ENCODE peak calls at places on chromosome 9, in five cellular contexts. One of them, this sample, is unnamed.

GRCh38 chr9:4301971-4302427 is 2.1 kb upstream of the GLIS3 start:
- DNase-seq in D341Med: no peak
- DNase-seq in activated T-cell treated with anti-CD3 and anti-CD28 coated beads for 24 hours: no peak
- DNase-seq in fibroblast of lung: peak
- DNase-seq in Caki2: peak
- DNase-seq in this sample: peak

GRCh38 chr9:131696163-131696439 is 43.8 kb downstream of the RAPGEF1 start:
- DNase-seq in D341Med: no peak
- DNase-seq in activated T-cell treated with anti-CD3 and anti-CD28 coated beads for 24 hours: no peak
- DNase-seq in fibroblast of lung: no peak
- DNase-seq in Caki2: no peak
- DNase-seq in this sample: no peak

GRCh38 chr9:130117816-130118632 is 54.2 kb upstream of the NCS1 start:
- DNase-seq in D341Med: no peak
- DNase-seq in activated T-cell treated with anti-CD3 and anti-CD28 coated beads for 24 hours: no peak
- DNase-seq in fibroblast of lung: peak
- DNase-seq in Caki2: peak
- DNase-seq in this sample: peak

GRCh38 chr9:69768101-69768500 is 8.3 kb upstream of the PTAR1 start:
- DNase-seq in D341Med: no peak
- DNase-seq in activated T-cell treated with anti-CD3 and anti-CD28 coated beads for 24 hours: no peak
- DNase-seq in fibroblast of lung: no peak
- DNase-seq in Caki2: no peak
- DNase-seq in this sample: no peak

GRCh38 chr9:127223266-127223665 is 41.3 kb upstream of the GARNL3 start:
- DNase-seq in D341Med: no peak
- DNase-seq in activated T-cell treated with anti-CD3 and anti-CD28 coated beads for 24 hours: no peak
- DNase-seq in fibroblast of lung: no peak
- DNase-seq in Caki2: no peak
- DNase-seq in this sample: no peak

GRCh38 chr9:27385606-27386005 is 88.7 kb upstream of the EQTN start:
- DNase-seq in D341Med: no peak
- DNase-seq in activated T-cell treated with anti-CD3 and anti-CD28 coated beads for 24 hours: no peak
- DNase-seq in fibroblast of lung: no peak
- DNase-seq in Caki2: peak
- DNase-seq in this sample: no peak

GRCh38 chr9:89317282-89317681 is 1.0 kb upstream of the SECISBP2 start:
- DNase-seq in D341Med: no peak
- DNase-seq in activated T-cell treated with anti-CD3 and anti-CD28 coated beads for 24 hours: no peak
- DNase-seq in fibroblast of lung: no peak
- DNase-seq in Caki2: peak
- DNase-seq in this sample: no peak

GRCh38 chr9:21415492-21416267 is 6.8 kb downstream of the IFNA8 start:
- DNase-seq in D341Med: peak
- DNase-seq in activated T-cell treated with anti-CD3 and anti-CD28 coated beads for 24 hours: no peak
- DNase-seq in fibroblast of lung: peak
- DNase-seq in Caki2: peak
- DNase-seq in this sample: no peak

GRCh38 chr9:108363321-108363720 is 492.5 kb downstream of the ACTL7B start:
- DNase-seq in D341Med: no peak
- DNase-seq in activated T-cell treated with anti-CD3 and anti-CD28 coated beads for 24 hours: no peak
- DNase-seq in fibroblast of lung: no peak
- DNase-seq in Caki2: no peak
- DNase-seq in this sample: no peak

GRCh38 chr9:111895996-111896941 is at the start of gene UGCG:
- DNase-seq in D341Med: peak
- DNase-seq in activated T-cell treated with anti-CD3 and anti-CD28 coated beads for 24 hours: peak
- DNase-seq in fibroblast of lung: peak
- DNase-seq in Caki2: peak
- DNase-seq in this sample: peak

GRCh38 chr9:84917366-84918063 is 248.0 kb downstream of the NTRK2 start:
- DNase-seq in D341Med: no peak
- DNase-seq in activated T-cell treated with anti-CD3 and anti-CD28 coated beads for 24 hours: no peak
- DNase-seq in fibroblast of lung: no peak
- DNase-seq in Caki2: no peak
- DNase-seq in this sample: no peak

GRCh38 chr9:33011857-33012256 is 10.4 kb upstream of the APTX start:
- DNase-seq in D341Med: no peak
- DNase-seq in activated T-cell treated with anti-CD3 and anti-CD28 coated beads for 24 hours: no peak
- DNase-seq in fibroblast of lung: no peak
- DNase-seq in Caki2: no peak
- DNase-seq in this sample: no peak

GRCh38 chr9:75106856-75107255 is 18.5 kb downstream of the OSTF1 start:
- DNase-seq in D341Med: no peak
- DNase-seq in activated T-cell treated with anti-CD3 and anti-CD28 coated beads for 24 hours: no peak
- DNase-seq in fibroblast of lung: no peak
- DNase-seq in Caki2: no peak
- DNase-seq in this sample: no peak

GRCh38 chr9:90460220-90460619 is 182.4 kb downstream of the DIRAS2 start:
- DNase-seq in D341Med: no peak
- DNase-seq in activated T-cell treated with anti-CD3 and anti-CD28 coated beads for 24 hours: no peak
- DNase-seq in fibroblast of lung: no peak
- DNase-seq in Caki2: no peak
- DNase-seq in this sample: no peak

GRCh38 chr9:1094749-1095148 is 44.6 kb downstream of the DMRT2 start:
- DNase-seq in D341Med: no peak
- DNase-seq in activated T-cell treated with anti-CD3 and anti-CD28 coated beads for 24 hours: no peak
- DNase-seq in fibroblast of lung: no peak
- DNase-seq in Caki2: no peak
- DNase-seq in this sample: no peak

GRCh38 chr9:129889936-129890717 is 54.9 kb downstream of the USP20 start:
- DNase-seq in D341Med: no peak
- DNase-seq in activated T-cell treated with anti-CD3 and anti-CD28 coated beads for 24 hours: peak
- DNase-seq in fibroblast of lung: no peak
- DNase-seq in Caki2: no peak
- DNase-seq in this sample: no peak

GRCh38 chr9:138037140-138037539 is 159.6 kb downstream of the CACNA1B start:
- DNase-seq in D341Med: no peak
- DNase-seq in activated T-cell treated with anti-CD3 and anti-CD28 coated beads for 24 hours: no peak
- DNase-seq in fibroblast of lung: no peak
- DNase-seq in Caki2: no peak
- DNase-seq in this sample: no peak

GRCh38 chr9:85508616-85509015 is 233.1 kb downstream of the AGTPBP1 start:
- DNase-seq in D341Med: no peak
- DNase-seq in activated T-cell treated with anti-CD3 and anti-CD28 coated beads for 24 hours: no peak
- DNase-seq in fibroblast of lung: no peak
- DNase-seq in Caki2: no peak
- DNase-seq in this sample: peak

GRCh38 chr9:88988796-88989641 is 2.2 kb upstream of the S1PR3 start:
- DNase-seq in D341Med: no peak
- DNase-seq in activated T-cell treated with anti-CD3 and anti-CD28 coated beads for 24 hours: peak
- DNase-seq in fibroblast of lung: peak
- DNase-seq in Caki2: peak
- DNase-seq in this sample: no peak

GRCh38 chr9:99003308-99003707 is 59.6 kb downstream of the COL15A1 start:
- DNase-seq in D341Med: no peak
- DNase-seq in activated T-cell treated with anti-CD3 and anti-CD28 coated beads for 24 hours: no peak
- DNase-seq in fibroblast of lung: no peak
- DNase-seq in Caki2: no peak
- DNase-seq in this sample: no peak

GRCh38 chr9:81427870-81428269 is 261.5 kb downstream of the TLE1 start:
- DNase-seq in D341Med: no peak
- DNase-seq in activated T-cell treated with anti-CD3 and anti-CD28 coated beads for 24 hours: no peak
- DNase-seq in fibroblast of lung: no peak
- DNase-seq in Caki2: no peak
- DNase-seq in this sample: peak

GRCh38 chr9:133423216-133423615 is 1.0 kb downstream of the ADAMTS13 start:
- DNase-seq in D341Med: no peak
- DNase-seq in activated T-cell treated with anti-CD3 and anti-CD28 coated beads for 24 hours: no peak
- DNase-seq in fibroblast of lung: no peak
- DNase-seq in Caki2: no peak
- DNase-seq in this sample: no peak

GRCh38 chr9:137044502-137045177 is 1.3 kb downstream of the NPDC1 start:
- DNase-seq in D341Med: peak
- DNase-seq in activated T-cell treated with anti-CD3 and anti-CD28 coated beads for 24 hours: no peak
- DNase-seq in fibroblast of lung: no peak
- DNase-seq in Caki2: peak
- DNase-seq in this sample: no peak

GRCh38 chr9:27671591-27671990 is 98.3 kb upstream of the C9orf72 start:
- DNase-seq in D341Med: no peak
- DNase-seq in activated T-cell treated with anti-CD3 and anti-CD28 coated beads for 24 hours: no peak
- DNase-seq in fibroblast of lung: no peak
- DNase-seq in Caki2: no peak
- DNase-seq in this sample: no peak

GRCh38 chr9:114790521-114790920 is 15.3 kb downstream of the TNFSF15 start:
- DNase-seq in D341Med: no peak
- DNase-seq in activated T-cell treated with anti-CD3 and anti-CD28 coated beads for 24 hours: no peak
- DNase-seq in fibroblast of lung: peak
- DNase-seq in Caki2: peak
- DNase-seq in this sample: no peak

GRCh38 chr9:94082553-94082952 is 1.7 kb upstream of the PTPDC1 start:
- DNase-seq in D341Med: no peak
- DNase-seq in activated T-cell treated with anti-CD3 and anti-CD28 coated beads for 24 hours: no peak
- DNase-seq in fibroblast of lung: no peak
- DNase-seq in Caki2: no peak
- DNase-seq in this sample: no peak

GRCh38 chr9:88953401-88954029 is 37.8 kb upstream of the S1PR3 start:
- DNase-seq in D341Med: no peak
- DNase-seq in activated T-cell treated with anti-CD3 and anti-CD28 coated beads for 24 hours: no peak
- DNase-seq in fibroblast of lung: peak
- DNase-seq in Caki2: no peak
- DNase-seq in this sample: no peak

GRCh38 chr9:16158063-16158462 is 605.2 kb downstream of the CCDC171 start:
- DNase-seq in D341Med: no peak
- DNase-seq in activated T-cell treated with anti-CD3 and anti-CD28 coated beads for 24 hours: no peak
- DNase-seq in fibroblast of lung: no peak
- DNase-seq in Caki2: no peak
- DNase-seq in this sample: no peak

GRCh38 chr9:82132024-82132423 is 143.5 kb downstream of the SPATA31D1 start:
- DNase-seq in D341Med: no peak
- DNase-seq in activated T-cell treated with anti-CD3 and anti-CD28 coated beads for 24 hours: no peak
- DNase-seq in fibroblast of lung: peak
- DNase-seq in Caki2: no peak
- DNase-seq in this sample: no peak

GRCh38 chr9:121816449-121816817 is 165.0 kb downstream of the DAB2IP start:
- DNase-seq in D341Med: no peak
- DNase-seq in activated T-cell treated with anti-CD3 and anti-CD28 coated beads for 24 hours: no peak
- DNase-seq in fibroblast of lung: no peak
- DNase-seq in Caki2: no peak
- DNase-seq in this sample: no peak

GRCh38 chr9:114278881-114279570 is 43.9 kb upstream of the ORM1 start:
- DNase-seq in D341Med: peak
- DNase-seq in activated T-cell treated with anti-CD3 and anti-CD28 coated beads for 24 hours: no peak
- DNase-seq in fibroblast of lung: peak
- DNase-seq in Caki2: peak
- DNase-seq in this sample: peak

GRCh38 chr9:36400332-36401178 is 486 bp upstream of the RNF38 start:
- DNase-seq in D341Med: peak
- DNase-seq in activated T-cell treated with anti-CD3 and anti-CD28 coated beads for 24 hours: peak
- DNase-seq in fibroblast of lung: peak
- DNase-seq in Caki2: peak
- DNase-seq in this sample: peak

GRCh38 chr9:118459832-118460425 is 755.7 kb downstream of the TLR4 start:
- DNase-seq in D341Med: peak
- DNase-seq in activated T-cell treated with anti-CD3 and anti-CD28 coated beads for 24 hours: no peak
- DNase-seq in fibroblast of lung: no peak
- DNase-seq in Caki2: no peak
- DNase-seq in this sample: no peak

GRCh38 chr9:113963017-113963620 is 87.0 kb downstream of the ZNF618 start:
- DNase-seq in D341Med: peak
- DNase-seq in activated T-cell treated with anti-CD3 and anti-CD28 coated beads for 24 hours: no peak
- DNase-seq in fibroblast of lung: peak
- DNase-seq in Caki2: no peak
- DNase-seq in this sample: peak